ENCODE peak calls at places on chromosome 20, in five cellular contexts. One of them, this sample, is unnamed.
A peak's percentile ranks its signal among the peaks of the same experiment; 100 is the strongest.

GRCh38 chr20:53331151-53331973 is 262.3 kb downstream of the ZNF217 start:
- DNase-seq in amniotic epithelial cell: no peak
- DNase-seq in cardiac fibroblast: peak; percentile 4
- DNase-seq in SK-N-DZ: no peak
- DNase-seq in fibroblast of the conjunctiva: peak; percentile 14
- DNase-seq in this sample: no peak

GRCh38 chr20:57616143-57616951 is 3.9 kb downstream of the ZBP1 start:
- DNase-seq in amniotic epithelial cell: no peak
- DNase-seq in cardiac fibroblast: no peak
- DNase-seq in SK-N-DZ: no peak
- DNase-seq in fibroblast of the conjunctiva: no peak
- DNase-seq in this sample: no peak

GRCh38 chr20:24027229-24027628 is 38.6 kb upstream of the GGTLC1 start:
- DNase-seq in amniotic epithelial cell: no peak
- DNase-seq in cardiac fibroblast: peak; percentile 84
- DNase-seq in SK-N-DZ: no peak
- DNase-seq in fibroblast of the conjunctiva: no peak
- DNase-seq in this sample: no peak

GRCh38 chr20:41248371-41249024 is 69.0 kb downstream of the ZHX3 start:
- DNase-seq in amniotic epithelial cell: peak; percentile 93
- DNase-seq in cardiac fibroblast: peak; percentile 97
- DNase-seq in SK-N-DZ: no peak
- DNase-seq in fibroblast of the conjunctiva: peak; percentile 95
- DNase-seq in this sample: no peak

GRCh38 chr20:53707341-53708102 is 113.9 kb upstream of the ZNF217 start:
- DNase-seq in amniotic epithelial cell: peak; percentile 34
- DNase-seq in cardiac fibroblast: peak; percentile 32
- DNase-seq in SK-N-DZ: no peak
- DNase-seq in fibroblast of the conjunctiva: no peak
- DNase-seq in this sample: no peak

GRCh38 chr20:49219924-49220831 is 962 bp downstream of the DDX27 start:
- DNase-seq in amniotic epithelial cell: no peak
- DNase-seq in cardiac fibroblast: no peak
- DNase-seq in SK-N-DZ: no peak
- DNase-seq in fibroblast of the conjunctiva: no peak
- DNase-seq in this sample: no peak

GRCh38 chr20:3430376-3431069 is 23.1 kb upstream of the DNAAF9 start:
- DNase-seq in amniotic epithelial cell: no peak
- DNase-seq in cardiac fibroblast: no peak
- DNase-seq in SK-N-DZ: no peak
- DNase-seq in fibroblast of the conjunctiva: no peak
- DNase-seq in this sample: no peak

GRCh38 chr20:32893878-32894483 is 35.3 kb downstream of the EFCAB8 start:
- DNase-seq in amniotic epithelial cell: peak; percentile 22
- DNase-seq in cardiac fibroblast: peak; percentile 11
- DNase-seq in SK-N-DZ: no peak
- DNase-seq in fibroblast of the conjunctiva: no peak
- DNase-seq in this sample: peak; percentile 66

GRCh38 chr20:61937963-61938838 is 127.5 kb downstream of the TAF4 start:
- DNase-seq in amniotic epithelial cell: no peak
- DNase-seq in cardiac fibroblast: no peak
- DNase-seq in SK-N-DZ: no peak
- DNase-seq in fibroblast of the conjunctiva: no peak
- DNase-seq in this sample: no peak

GRCh38 chr20:5626603-5627002 is 123.6 kb upstream of the SHLD1 start:
- DNase-seq in amniotic epithelial cell: no peak
- DNase-seq in cardiac fibroblast: no peak
- DNase-seq in SK-N-DZ: no peak
- DNase-seq in fibroblast of the conjunctiva: no peak
- DNase-seq in this sample: no peak

GRCh38 chr20:13851279-13851678 is 66.5 kb downstream of the NDUFAF5 start:
- DNase-seq in amniotic epithelial cell: no peak
- DNase-seq in cardiac fibroblast: no peak
- DNase-seq in SK-N-DZ: no peak
- DNase-seq in fibroblast of the conjunctiva: no peak
- DNase-seq in this sample: no peak

GRCh38 chr20:9052136-9052535 is 16.8 kb upstream of the PLCB4 start:
- DNase-seq in amniotic epithelial cell: no peak
- DNase-seq in cardiac fibroblast: no peak
- DNase-seq in SK-N-DZ: no peak
- DNase-seq in fibroblast of the conjunctiva: no peak
- DNase-seq in this sample: no peak

GRCh38 chr20:45892049-45892816 is 1.1 kb downstream of the CTSA start:
- DNase-seq in amniotic epithelial cell: no peak
- DNase-seq in cardiac fibroblast: peak; percentile 49
- DNase-seq in SK-N-DZ: no peak
- DNase-seq in fibroblast of the conjunctiva: no peak
- DNase-seq in this sample: no peak

GRCh38 chr20:56350842-56351241 is 7.9 kb upstream of the FAM210B start:
- DNase-seq in amniotic epithelial cell: peak; percentile 86
- DNase-seq in cardiac fibroblast: no peak
- DNase-seq in SK-N-DZ: no peak
- DNase-seq in fibroblast of the conjunctiva: no peak
- DNase-seq in this sample: no peak

GRCh38 chr20:14960837-14961236 is 623.4 kb upstream of the FLRT3 start:
- DNase-seq in amniotic epithelial cell: no peak
- DNase-seq in cardiac fibroblast: no peak
- DNase-seq in SK-N-DZ: no peak
- DNase-seq in fibroblast of the conjunctiva: no peak
- DNase-seq in this sample: no peak

GRCh38 chr20:3166913-3167342 is 6.4 kb downstream of the LZTS3 start:
- DNase-seq in amniotic epithelial cell: no peak
- DNase-seq in cardiac fibroblast: no peak
- DNase-seq in SK-N-DZ: no peak
- DNase-seq in fibroblast of the conjunctiva: no peak
- DNase-seq in this sample: no peak

GRCh38 chr20:20820780-20821495 is 108.5 kb upstream of the RALGAPA2 start:
- DNase-seq in amniotic epithelial cell: no peak
- DNase-seq in cardiac fibroblast: no peak
- DNase-seq in SK-N-DZ: no peak
- DNase-seq in fibroblast of the conjunctiva: no peak
- DNase-seq in this sample: no peak

GRCh38 chr20:63774348-63774735 is 34.8 kb downstream of the SLC2A4RG start:
- DNase-seq in amniotic epithelial cell: no peak
- DNase-seq in cardiac fibroblast: no peak
- DNase-seq in SK-N-DZ: no peak
- DNase-seq in fibroblast of the conjunctiva: no peak
- DNase-seq in this sample: no peak

GRCh38 chr20:50014570-50015562 is 32.1 kb downstream of the SNAI1 start:
- DNase-seq in amniotic epithelial cell: no peak
- DNase-seq in cardiac fibroblast: no peak
- DNase-seq in SK-N-DZ: peak; percentile 79
- DNase-seq in fibroblast of the conjunctiva: no peak
- DNase-seq in this sample: peak; percentile 51

GRCh38 chr20:38165089-38165965 is at the start of gene TGM2:
- DNase-seq in amniotic epithelial cell: peak; percentile 73
- DNase-seq in cardiac fibroblast: peak; percentile 81
- DNase-seq in SK-N-DZ: peak; percentile 71
- DNase-seq in fibroblast of the conjunctiva: no peak
- DNase-seq in this sample: peak; percentile 92

GRCh38 chr20:19376451-19376971 is 164.1 kb downstream of the SLC24A3 start:
- DNase-seq in amniotic epithelial cell: no peak
- DNase-seq in cardiac fibroblast: no peak
- DNase-seq in SK-N-DZ: no peak
- DNase-seq in fibroblast of the conjunctiva: no peak
- DNase-seq in this sample: no peak

GRCh38 chr20:17648306-17648646 is 33.8 kb downstream of the RRBP1 start:
- DNase-seq in amniotic epithelial cell: peak; percentile 15
- DNase-seq in cardiac fibroblast: no peak
- DNase-seq in SK-N-DZ: no peak
- DNase-seq in fibroblast of the conjunctiva: no peak
- DNase-seq in this sample: no peak

GRCh38 chr20:51095755-51096509 is 73.0 kb upstream of the KCNG1 start:
- DNase-seq in amniotic epithelial cell: no peak
- DNase-seq in cardiac fibroblast: peak; percentile 4
- DNase-seq in SK-N-DZ: peak; percentile 57
- DNase-seq in fibroblast of the conjunctiva: no peak
- DNase-seq in this sample: no peak

GRCh38 chr20:31751126-31751525 is 12.0 kb downstream of the TPX2 start:
- DNase-seq in amniotic epithelial cell: peak; percentile 93
- DNase-seq in cardiac fibroblast: peak; percentile 95
- DNase-seq in SK-N-DZ: no peak
- DNase-seq in fibroblast of the conjunctiva: peak; percentile 31
- DNase-seq in this sample: no peak

GRCh38 chr20:45355209-45355608 is 7.0 kb upstream of the SDC4 start:
- DNase-seq in amniotic epithelial cell: peak; percentile 89
- DNase-seq in cardiac fibroblast: peak; percentile 67
- DNase-seq in SK-N-DZ: no peak
- DNase-seq in fibroblast of the conjunctiva: peak; percentile 49
- DNase-seq in this sample: no peak

GRCh38 chr20:5448449-5449118 is 131.8 kb upstream of the PROKR2 start:
- DNase-seq in amniotic epithelial cell: peak; percentile 19
- DNase-seq in cardiac fibroblast: peak; percentile 56
- DNase-seq in SK-N-DZ: peak; percentile 60
- DNase-seq in fibroblast of the conjunctiva: peak; percentile 12
- DNase-seq in this sample: peak; percentile 53

GRCh38 chr20:62165762-62166399 is 16.9 kb upstream of the MTG2 start:
- DNase-seq in amniotic epithelial cell: peak; percentile 55
- DNase-seq in cardiac fibroblast: peak; percentile 51
- DNase-seq in SK-N-DZ: peak; percentile 85
- DNase-seq in fibroblast of the conjunctiva: no peak
- DNase-seq in this sample: peak; percentile 90

GRCh38 chr20:54643761-54644160 is 168.4 kb downstream of the DOK5 start:
- DNase-seq in amniotic epithelial cell: no peak
- DNase-seq in cardiac fibroblast: peak; percentile 85
- DNase-seq in SK-N-DZ: no peak
- DNase-seq in fibroblast of the conjunctiva: peak; percentile 72
- DNase-seq in this sample: no peak

This sample was measured in BE2C.